ENCODE peak calls at places on chromosomes 11 and 22, in seven cellular contexts. C, W, S, P, V, Y and K are unnamed samples.

GRCh38 chr22:22576244-22576988 is 17.4 kb upstream of the PRAME start:
- DNase-seq in C (peak), W (no peak), S (peak), P (no peak), V (peak), Y (no peak), K (peak)

GRCh38 chr11:75668508-75669297 is at the start of gene MAP6:
- DNase-seq in C (no peak), W (no peak), S (peak), P (no peak), V (no peak), Y (no peak), K (no peak)

GRCh38 chr11:75147191-75147874 is 3.6 kb upstream of the SLCO2B1 start:
- DNase-seq in C (no peak), W (no peak), S (no peak), P (no peak), V (no peak), Y (no peak), K (no peak)

GRCh38 chr22:27836181-27836580 is 34.6 kb upstream of the MN1 start:
- DNase-seq in C (no peak), W (no peak), S (no peak), P (no peak), V (no peak), Y (no peak), K (no peak)

GRCh38 chr22:27972732-27973698 is 54.0 kb upstream of the PITPNB start:
- DNase-seq in C (peak), W (no peak), S (no peak), P (no peak), V (peak), Y (no peak), K (no peak)

GRCh38 chr22:29700206-29700948 is 19.4 kb upstream of the CABP7 start:
- DNase-seq in C (no peak), W (no peak), S (no peak), P (no peak), V (no peak), Y (no peak), K (no peak)

GRCh38 chr11:59944761-59945160 is 6.5 kb downstream of the OOSP1 start:
- DNase-seq in C (no peak), W (no peak), S (no peak), P (no peak), V (no peak), Y (no peak), K (no peak)

GRCh38 chr11:1507381-1508140 is 21.0 kb upstream of the MOB2 start:
- DNase-seq in C (no peak), W (peak), S (no peak), P (no peak), V (peak), Y (no peak), K (no peak)

GRCh38 chr11:108663154-108663877 is 1.6 kb upstream of the DDX10 start:
- DNase-seq in C (no peak), W (no peak), S (no peak), P (no peak), V (no peak), Y (no peak), K (no peak)

GRCh38 chr22:22410121-22410520 is 98.4 kb downstream of the ZNF280B start:
- DNase-seq in C (no peak), W (peak), S (no peak), P (no peak), V (peak), Y (no peak), K (no peak)

GRCh38 chr22:41642711-41643110 is 21.6 kb downstream of the XRCC6 start:
- DNase-seq in C (peak), W (no peak), S (no peak), P (no peak), V (no peak), Y (no peak), K (no peak)

GRCh38 chr11:76408171-76408965 is 27.2 kb downstream of the GVQW3 start:
- DNase-seq in C (no peak), W (no peak), S (no peak), P (no peak), V (no peak), Y (no peak), K (no peak)

GRCh38 chr11:66020618-66021357 is 5.5 kb downstream of the CATSPER1 start:
- DNase-seq in C (peak), W (peak), S (peak), P (no peak), V (peak), Y (no peak), K (no peak)

GRCh38 chr22:19523240-19524169 is 705 bp downstream of the CLDN5 start:
- DNase-seq in C (peak), W (no peak), S (peak), P (no peak), V (peak), Y (no peak), K (no peak)

GRCh38 chr11:64854534-64855502 is 10.4 kb upstream of the CDC42BPG start:
- DNase-seq in C (peak), W (peak), S (peak), P (no peak), V (peak), Y (no peak), K (no peak)

GRCh38 chr22:33302049-33302545 is 243.9 kb upstream of the SYN3 start:
- DNase-seq in C (peak), W (peak), S (peak), P (peak), V (peak), Y (peak), K (peak)

GRCh38 chr11:1781593-1781975 is 17.9 kb upstream of the CTSD start:
- DNase-seq in C (no peak), W (no peak), S (no peak), P (no peak), V (no peak), Y (no peak), K (no peak)

GRCh38 chr22:30427871-30428270 is 2.3 kb downstream of the MTFP1 start:
- DNase-seq in C (peak), W (no peak), S (no peak), P (no peak), V (no peak), Y (no peak), K (no peak)

GRCh38 chr11:118175031-118175531 is 1.4 kb downstream of the SCN2B start:
- DNase-seq in C (peak), W (no peak), S (peak), P (no peak), V (peak), Y (no peak), K (no peak)

GRCh38 chr11:12690663-12691062 is 16.4 kb downstream of the TEAD1 start:
- DNase-seq in C (no peak), W (no peak), S (no peak), P (no peak), V (no peak), Y (no peak), K (no peak)

GRCh38 chr22:30809086-30809485 is 114.4 kb downstream of the OSBP2 start:
- DNase-seq in C (no peak), W (no peak), S (no peak), P (no peak), V (no peak), Y (no peak), K (peak)

GRCh38 chr11:77065878-77066228 is 918 bp upstream of the CAPN5 start:
- DNase-seq in C (peak), W (peak), S (peak), P (no peak), V (peak), Y (no peak), K (no peak)

GRCh38 chr11:56122073-56122472 is at the start of gene OR8H3:
- DNase-seq in C (no peak), W (no peak), S (no peak), P (no peak), V (no peak), Y (no peak), K (no peak)

GRCh38 chr22:45129703-45130524 is 33.8 kb upstream of the NUP50 start:
- DNase-seq in C (no peak), W (no peak), S (no peak), P (no peak), V (no peak), Y (no peak), K (no peak)

GRCh38 chr22:25402160-25402500 is 162.3 kb upstream of the GRK3 start:
- DNase-seq in C (no peak), W (no peak), S (no peak), P (no peak), V (no peak), Y (no peak), K (no peak)

GRCh38 chr22:25404556-25404922 is 159.9 kb upstream of the GRK3 start:
- DNase-seq in C (no peak), W (no peak), S (no peak), P (no peak), V (no peak), Y (no peak), K (no peak)

GRCh38 chr22:25403752-25404471 is 160.6 kb upstream of the GRK3 start:
- DNase-seq in C (peak), W (no peak), S (peak), P (peak), V (peak), Y (no peak), K (no peak)

GRCh38 chr22:25403284-25403606 is 161.2 kb upstream of the GRK3 start:
- DNase-seq in C (no peak), W (no peak), S (peak), P (no peak), V (no peak), Y (no peak), K (no peak)

GRCh38 chr22:25402501-25403283 is 161.8 kb upstream of the GRK3 start:
- DNase-seq in C (peak), W (no peak), S (peak), P (no peak), V (peak), Y (no peak), K (peak)
- H3K4me3 ChIP-seq in C (peak), W (no peak), S (peak), P (no peak), V (peak), Y (peak), K (peak)

GRCh38 chr11:38824573-38824972 is 2226.5 kb upstream of the RAG2 start:
- DNase-seq in C (peak), W (no peak), S (peak), P (no peak), V (peak), Y (no peak), K (no peak)
- TF ChIP-seq CTCF in C (peak), W (no peak), S (peak), P (no peak), V (peak), Y (no peak), K (peak)

GRCh38 chr22:43891360-43892182 is at the start of gene PNPLA5:
- DNase-seq in C (peak), W (no peak), S (no peak), P (no peak), V (no peak), Y (no peak), K (no peak)
- H3K4me3 ChIP-seq in C (no peak), W (no peak), S (no peak), P (peak), V (no peak), Y (no peak), K (peak)

GRCh38 chr11:16784097-16784496 is 45.6 kb downstream of the C11orf58 start:
- DNase-seq in C (no peak), W (no peak), S (no peak), P (no peak), V (no peak), Y (no peak), K (no peak)

GRCh38 chr11:16787035-16787744 is 48.7 kb downstream of the C11orf58 start:
- DNase-seq in C (no peak), W (no peak), S (peak), P (no peak), V (peak), Y (no peak), K (no peak)

GRCh38 chr11:16786131-16786530 is 47.7 kb downstream of the C11orf58 start:
- DNase-seq in C (no peak), W (no peak), S (no peak), P (no peak), V (no peak), Y (no peak), K (no peak)

GRCh38 chr11:16784671-16785070 is 46.2 kb downstream of the C11orf58 start:
- DNase-seq in C (no peak), W (no peak), S (no peak), P (no peak), V (peak), Y (no peak), K (no peak)

DNA sequence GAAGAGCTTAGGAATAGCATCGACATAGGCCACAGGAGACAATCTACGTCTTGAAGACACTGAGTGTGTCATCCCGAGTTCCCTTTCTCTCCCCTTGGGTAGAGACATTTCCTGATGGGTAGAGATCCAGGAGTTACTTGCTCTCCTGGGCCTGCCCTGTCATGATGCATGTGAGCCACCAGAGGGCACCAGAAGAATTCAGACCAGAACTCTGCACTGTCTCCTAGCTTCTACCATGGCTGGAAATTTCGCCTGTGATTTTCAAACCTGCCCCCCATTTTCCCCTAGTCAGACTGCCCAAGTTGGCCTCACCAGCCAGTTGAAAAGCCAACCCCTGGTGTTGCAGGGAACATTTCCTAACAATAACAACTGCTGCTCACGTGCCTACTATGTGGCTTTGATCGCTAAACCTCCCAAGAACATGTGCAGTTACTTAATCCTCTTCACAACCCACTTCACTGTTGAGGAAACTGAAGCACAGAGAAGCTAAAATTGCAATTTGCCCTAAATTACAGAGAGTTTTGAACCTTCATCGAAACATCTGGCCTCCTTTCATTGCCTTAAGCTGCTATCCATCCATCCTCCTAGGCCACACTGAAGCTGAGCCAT is 47.2 kb downstream of the C11orf58 start:
- DNase-seq in C (peak), W (no peak), S (peak), P (no peak), V (peak), Y (no peak), K (peak)
- TF ChIP-seq CTCF in C (peak), W (peak), S (peak), P (peak), V (peak), Y (peak), K (peak)

GRCh38 chr11:116775975-116776374 is 3.2 kb upstream of the BUD13 start:
- DNase-seq in C (no peak), W (no peak), S (no peak), P (no peak), V (no peak), Y (no peak), K (no peak)

GRCh38 chr11:116774661-116775060 is 1.9 kb upstream of the BUD13 start:
- DNase-seq in C (no peak), W (no peak), S (no peak), P (no peak), V (no peak), Y (no peak), K (no peak)

GRCh38 chr11:116778556-116778955 is 5.8 kb upstream of the BUD13 start:
- DNase-seq in C (no peak), W (no peak), S (peak), P (no peak), V (no peak), Y (no peak), K (no peak)

GRCh38 chr11:116776522-116776984 is 3.8 kb upstream of the BUD13 start:
- DNase-seq in C (no peak), W (no peak), S (no peak), P (no peak), V (no peak), Y (no peak), K (no peak)

DNA sequence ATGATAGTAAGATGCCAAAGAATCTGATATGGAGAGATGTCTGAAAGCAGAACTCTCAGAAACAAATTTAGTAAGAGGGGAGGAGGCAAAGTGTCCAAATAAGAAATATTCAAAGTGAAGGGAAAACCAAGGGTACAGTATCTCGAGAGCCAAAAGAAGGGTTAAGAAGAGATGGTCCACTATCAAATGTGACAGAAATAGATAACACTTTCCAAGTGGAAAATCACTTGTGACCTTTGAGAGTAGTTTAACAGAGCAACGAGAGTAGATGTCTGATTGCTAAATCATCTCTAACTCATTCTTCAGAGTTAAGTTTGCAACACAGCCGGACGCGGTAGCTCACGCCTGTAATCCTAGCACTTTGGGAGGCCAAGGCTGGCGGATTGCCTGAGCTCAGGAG is 4.3 kb upstream of the BUD13 start:
- DNase-seq in C (no peak), W (no peak), S (no peak), P (no peak), V (no peak), Y (no peak), K (no peak)
- H3K4me3 ChIP-seq in C (no peak), W (no peak), S (no peak), P (no peak), V (no peak), Y (no peak), K (no peak)

GRCh38 chr11:123188508-123189165 is 6.4 kb downstream of the CLMP start:
- DNase-seq in C (peak), W (no peak), S (peak), P (no peak), V (peak), Y (no peak), K (peak)
- TF ChIP-seq CTCF in C (peak), W (no peak), S (peak), P (no peak), V (peak), Y (no peak), K (peak)

DNA sequence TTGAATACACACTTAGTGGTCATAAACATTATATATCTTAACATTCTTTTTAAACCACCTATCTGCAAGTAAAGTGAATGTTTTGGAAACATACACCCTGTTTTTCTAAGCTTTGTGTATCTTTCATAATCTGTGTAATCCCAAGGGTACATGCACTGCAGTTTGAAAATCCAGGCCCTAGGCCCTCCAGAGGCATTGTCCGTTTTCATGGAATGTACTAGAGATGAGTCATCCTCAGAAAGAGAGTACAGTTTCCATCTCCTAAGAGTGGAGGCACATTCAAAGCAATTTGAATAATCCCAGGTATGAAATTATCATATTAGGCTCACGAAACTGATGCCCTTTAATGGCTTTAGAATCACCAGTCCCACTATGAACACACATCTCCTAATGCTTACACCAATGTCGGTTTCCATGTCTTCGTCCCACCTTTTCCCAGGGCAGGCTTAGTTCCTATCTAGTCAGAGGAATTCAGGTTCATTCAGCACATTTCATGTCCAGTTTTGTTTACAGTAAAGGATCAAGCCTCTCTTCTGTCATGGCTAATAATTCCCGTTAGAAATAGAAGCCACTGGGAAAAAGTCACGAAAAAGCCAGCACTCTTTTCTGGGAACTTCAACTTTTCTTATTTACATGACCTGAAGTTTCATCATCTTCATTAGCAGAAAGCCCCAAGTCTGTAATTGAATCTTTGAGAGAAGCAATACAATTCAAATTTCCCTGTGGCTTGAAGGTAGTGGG is 39.5 kb upstream of the CD44 start:
- DNase-seq in C (peak), W (no peak), S (peak), P (no peak), V (peak), Y (no peak), K (no peak)
- H3K4me3 ChIP-seq in C (no peak), W (no peak), S (no peak), P (no peak), V (no peak), Y (no peak), K (no peak)

GRCh38 chr11:101082813-101083212 is 46.8 kb downstream of the PGR start:
- DNase-seq in C (no peak), W (no peak), S (no peak), P (no peak), V (no peak), Y (no peak), K (no peak)

DNA sequence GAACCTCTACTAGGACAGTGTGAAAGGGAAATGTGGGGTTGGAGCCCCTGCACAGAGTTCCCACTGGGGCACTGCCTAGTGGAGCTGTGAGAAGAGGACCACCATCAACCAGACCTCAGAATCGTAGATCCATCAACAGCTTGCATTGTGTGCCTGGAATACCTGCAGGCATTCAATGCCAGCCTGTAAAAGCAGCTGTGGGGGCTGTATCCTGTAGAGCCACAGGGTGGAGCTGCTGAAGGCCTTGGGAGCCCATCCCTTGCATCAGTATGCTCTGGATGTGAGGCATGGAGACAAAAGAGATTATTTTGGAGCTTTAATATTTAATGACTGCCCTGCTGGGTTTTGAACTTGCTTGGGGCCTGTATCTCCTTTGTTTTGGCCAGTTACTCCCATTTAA is 46.3 kb downstream of the PGR start:
- DNase-seq in C (no peak), W (no peak), S (no peak), P (no peak), V (no peak), Y (no peak), K (no peak)
- TF ChIP-seq CTCF in C (no peak), W (no peak), S (peak), P (no peak), V (no peak), Y (no peak), K (no peak)

DNA sequence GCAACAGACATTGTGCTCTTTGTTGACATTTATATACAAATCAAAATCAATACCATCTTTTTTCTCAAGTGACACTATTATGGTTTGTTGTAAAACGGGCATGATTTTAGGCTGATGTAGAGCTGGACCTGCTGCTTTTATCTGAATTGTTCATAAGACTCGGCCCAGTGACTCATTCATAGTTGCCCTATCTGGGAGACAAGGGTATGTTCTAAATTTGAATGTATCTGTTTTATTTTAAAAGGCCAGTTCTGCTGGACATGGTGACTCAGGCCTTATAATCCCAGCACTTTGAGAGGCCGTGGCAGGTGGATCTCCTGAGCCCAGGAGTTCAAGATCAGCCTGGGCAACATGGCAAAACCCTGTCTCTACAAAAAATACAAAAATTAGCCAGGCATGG is 39.3 kb downstream of the CEP295 start:
- DNase-seq in C (peak), W (no peak), S (peak), P (peak), V (peak), Y (no peak), K (no peak)
- H3K4me3 ChIP-seq in C (no peak), W (no peak), S (no peak), P (no peak), V (no peak), Y (no peak), K (no peak)